ENCODE peak calls at places on chromosomes 1 and 21, in six cellular contexts. One of them, this sample, is unnamed.

GRCh38 chr1:169584483-169585144 is 1.7 kb downstream of the F5 start:
- DNase-seq in SK-N-SH: no peak
- DNase-seq in hepatocyte: no peak
- DNase-seq in CD8-positive, alpha-beta T cell: no peak
- DNase-seq in adrenal gland: no peak
- DNase-seq in foreskin fibroblast: no peak
- DNase-seq in this sample: no peak

GRCh38 chr21:45386728-45387371 is 18.1 kb upstream of the COL18A1 start:
- DNase-seq in hepatocyte: peak; percentile 69
- DNase-seq in SK-N-SH: peak; percentile 61
- DNase-seq in CD8-positive, alpha-beta T cell: no peak
- DNase-seq in foreskin fibroblast: peak; percentile 97
- DNase-seq in adrenal gland: peak; percentile 74
- DNase-seq in this sample: no peak

GRCh38 chr1:39387452-39387851 is 104.0 kb upstream of the BMP8A start:
- DNase-seq in hepatocyte: peak; percentile 40
- DNase-seq in adrenal gland: no peak
- DNase-seq in CD8-positive, alpha-beta T cell: no peak
- DNase-seq in foreskin fibroblast: peak; percentile 94
- DNase-seq in SK-N-SH: no peak
- DNase-seq in this sample: no peak

GRCh38 chr1:29810121-29811120 is 574.1 kb downstream of the PTPRU start:
- DNase-seq in foreskin fibroblast: no peak
- DNase-seq in CD8-positive, alpha-beta T cell: no peak
- DNase-seq in adrenal gland: no peak
- DNase-seq in SK-N-SH: peak; percentile 6
- DNase-seq in hepatocyte: no peak
- DNase-seq in this sample: no peak

GRCh38 chr1:31811605-31812004 is 4.2 kb downstream of the SPOCD1 start:
- DNase-seq in hepatocyte: peak; percentile 57
- DNase-seq in SK-N-SH: peak; percentile 91
- DNase-seq in foreskin fibroblast: peak; percentile 77
- DNase-seq in CD8-positive, alpha-beta T cell: no peak
- DNase-seq in adrenal gland: no peak
- DNase-seq in this sample: no peak

GRCh38 chr21:43918385-43918947 is 53.4 kb downstream of the AGPAT3 start:
- DNase-seq in hepatocyte: no peak
- DNase-seq in SK-N-SH: no peak
- DNase-seq in foreskin fibroblast: no peak
- DNase-seq in adrenal gland: no peak
- DNase-seq in CD8-positive, alpha-beta T cell: no peak
- DNase-seq in this sample: no peak

GRCh38 chr1:232962761-232963357 is 12.4 kb downstream of the NTPCR start:
- DNase-seq in foreskin fibroblast: peak; percentile 47
- DNase-seq in CD8-positive, alpha-beta T cell: no peak
- DNase-seq in SK-N-SH: no peak
- DNase-seq in adrenal gland: no peak
- DNase-seq in hepatocyte: no peak
- DNase-seq in this sample: no peak

GRCh38 chr1:170377896-170378634 is 153.9 kb upstream of the GORAB start:
- DNase-seq in CD8-positive, alpha-beta T cell: no peak
- DNase-seq in hepatocyte: no peak
- DNase-seq in adrenal gland: no peak
- DNase-seq in SK-N-SH: no peak
- DNase-seq in foreskin fibroblast: peak; percentile 38
- DNase-seq in this sample: no peak

GRCh38 chr1:12369258-12369657 is 139.4 kb downstream of the VPS13D start:
- DNase-seq in adrenal gland: no peak
- DNase-seq in SK-N-SH: no peak
- DNase-seq in foreskin fibroblast: no peak
- DNase-seq in hepatocyte: no peak
- DNase-seq in CD8-positive, alpha-beta T cell: no peak
- DNase-seq in this sample: no peak

GRCh38 chr21:25901580-25901979 is 166.8 kb downstream of the GABPA start:
- DNase-seq in hepatocyte: no peak
- DNase-seq in CD8-positive, alpha-beta T cell: no peak
- DNase-seq in foreskin fibroblast: peak; percentile 32
- DNase-seq in adrenal gland: no peak
- DNase-seq in SK-N-SH: no peak
- DNase-seq in this sample: no peak

GRCh38 chr1:41823453-41823852 is 95.3 kb downstream of the HIVEP3 start:
- DNase-seq in adrenal gland: no peak
- DNase-seq in hepatocyte: no peak
- DNase-seq in SK-N-SH: no peak
- DNase-seq in foreskin fibroblast: no peak
- DNase-seq in CD8-positive, alpha-beta T cell: no peak
- DNase-seq in this sample: peak; percentile 23

GRCh38 chr1:75134939-75135828 is 996 bp downstream of the LHX8 start:
- DNase-seq in hepatocyte: no peak
- DNase-seq in CD8-positive, alpha-beta T cell: no peak
- DNase-seq in foreskin fibroblast: peak; percentile 24
- DNase-seq in SK-N-SH: peak; percentile 38
- DNase-seq in adrenal gland: no peak
- DNase-seq in this sample: no peak

GRCh38 chr1:245154429-245155185 is at the start of gene KIF26B:
- DNase-seq in adrenal gland: peak; percentile 52
- DNase-seq in hepatocyte: peak; percentile 79
- DNase-seq in foreskin fibroblast: peak; percentile 75
- DNase-seq in CD8-positive, alpha-beta T cell: no peak
- DNase-seq in SK-N-SH: peak; percentile 87
- DNase-seq in this sample: peak; percentile 48

GRCh38 chr1:118981436-118981835 is 6.7 kb downstream of the TBX15 start:
- DNase-seq in SK-N-SH: no peak
- DNase-seq in hepatocyte: no peak
- DNase-seq in foreskin fibroblast: no peak
- DNase-seq in adrenal gland: no peak
- DNase-seq in CD8-positive, alpha-beta T cell: no peak
- DNase-seq in this sample: no peak

GRCh38 chr1:193322218-193322617 is 135.8 kb upstream of the B3GALT2 start:
- DNase-seq in hepatocyte: no peak
- DNase-seq in CD8-positive, alpha-beta T cell: no peak
- DNase-seq in SK-N-SH: no peak
- DNase-seq in foreskin fibroblast: peak; percentile 83
- DNase-seq in adrenal gland: no peak
- DNase-seq in this sample: no peak

GRCh38 chr1:167439301-167439988 is 78.9 kb downstream of the CD247 start:
- DNase-seq in adrenal gland: peak; percentile 46
- DNase-seq in CD8-positive, alpha-beta T cell: no peak
- DNase-seq in SK-N-SH: peak; percentile 86
- DNase-seq in hepatocyte: peak; percentile 75
- DNase-seq in foreskin fibroblast: peak; percentile 72
- DNase-seq in this sample: peak; percentile 30

GRCh38 chr1:182317489-182318180 is 74.0 kb downstream of the GLUL start:
- DNase-seq in hepatocyte: no peak
- DNase-seq in CD8-positive, alpha-beta T cell: no peak
- DNase-seq in SK-N-SH: no peak
- DNase-seq in foreskin fibroblast: no peak
- DNase-seq in adrenal gland: no peak
- DNase-seq in this sample: no peak

GRCh38 chr1:233082778-233083550 is 132.6 kb downstream of the NTPCR start:
- DNase-seq in foreskin fibroblast: no peak
- DNase-seq in hepatocyte: no peak
- DNase-seq in SK-N-SH: no peak
- DNase-seq in CD8-positive, alpha-beta T cell: no peak
- DNase-seq in adrenal gland: no peak
- DNase-seq in this sample: no peak

GRCh38 chr1:41515131-41515678 is 30.7 kb upstream of the EDN2 start:
- DNase-seq in CD8-positive, alpha-beta T cell: no peak
- DNase-seq in SK-N-SH: no peak
- DNase-seq in foreskin fibroblast: no peak
- DNase-seq in adrenal gland: no peak
- DNase-seq in hepatocyte: peak; percentile 73
- DNase-seq in this sample: no peak

DNA sequence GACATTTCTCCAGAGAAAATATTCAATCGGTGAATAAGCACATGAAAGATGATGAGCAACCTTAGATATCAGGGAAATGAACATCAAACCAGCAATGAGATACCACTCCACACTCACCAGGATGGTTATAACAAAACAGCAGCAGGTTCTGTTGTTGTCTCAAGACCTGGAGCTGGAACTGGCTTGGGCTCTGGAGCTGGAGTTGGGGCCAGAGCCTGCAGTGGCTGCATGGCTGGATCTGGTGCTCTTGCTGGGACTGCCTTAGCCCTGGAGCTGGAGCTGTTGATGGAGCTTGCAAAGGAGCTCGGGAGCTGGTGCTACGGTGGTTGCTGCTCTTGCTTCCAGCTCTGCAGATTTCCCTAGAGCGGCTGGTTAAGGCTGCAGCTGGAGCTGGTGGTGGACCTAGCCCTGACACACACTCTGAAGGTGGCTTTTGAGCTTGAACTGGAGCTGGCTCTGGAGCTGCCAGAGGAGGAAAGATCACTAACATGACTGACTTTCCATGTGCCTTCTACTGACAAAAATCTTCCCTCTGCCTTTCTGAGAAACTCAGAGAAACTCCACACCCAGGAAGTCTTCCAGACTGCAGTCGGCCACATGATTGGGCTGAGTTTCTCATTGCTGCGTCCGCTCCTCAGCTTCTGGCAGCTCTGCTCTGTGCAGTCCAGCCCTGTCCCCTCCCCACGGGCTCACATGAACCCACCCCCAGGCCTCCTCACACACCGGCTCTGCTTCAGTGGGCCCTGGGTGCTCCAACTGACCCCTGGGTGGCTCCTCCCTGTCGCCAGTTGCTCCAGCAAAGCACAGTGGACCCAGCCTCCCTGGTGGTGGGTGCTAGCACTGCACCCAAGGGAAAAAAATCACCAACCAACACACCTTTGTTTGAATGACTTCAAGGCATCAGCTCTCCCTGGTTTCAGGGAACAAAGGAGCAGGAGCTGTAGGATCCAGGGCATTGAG is 139.1 kb upstream of the FMN2 start:
- DNase-seq in hepatocyte: no peak
- DNase-seq in CD8-positive, alpha-beta T cell: no peak
- DNase-seq in SK-N-SH: no peak
- DNase-seq in adrenal gland: no peak
- DNase-seq in foreskin fibroblast: peak; percentile 33
- DNase-seq in this sample: peak; percentile 26
- TF ChIP-seq CTCF in hepatocyte: peak; percentile 15
- TF ChIP-seq CTCF in CD8-positive, alpha-beta T cell: peak; percentile 33
- TF ChIP-seq CTCF in SK-N-SH: peak; percentile 54
- TF ChIP-seq CTCF in adrenal gland: no peak
- TF ChIP-seq CTCF in foreskin fibroblast: peak; percentile 49
- TF ChIP-seq CTCF in this sample: peak; percentile 67

GRCh38 chr1:1487701-1488100 is 16.1 kb downstream of the ATAD3B start:
- DNase-seq in CD8-positive, alpha-beta T cell: no peak
- DNase-seq in hepatocyte: no peak
- DNase-seq in adrenal gland: no peak
- DNase-seq in SK-N-SH: no peak
- DNase-seq in foreskin fibroblast: no peak
- DNase-seq in this sample: no peak

GRCh38 chr1:1489231-1489630 is 17.7 kb downstream of the ATAD3B start:
- DNase-seq in hepatocyte: no peak
- DNase-seq in SK-N-SH: no peak
- DNase-seq in foreskin fibroblast: no peak
- DNase-seq in adrenal gland: no peak
- DNase-seq in CD8-positive, alpha-beta T cell: no peak
- DNase-seq in this sample: no peak

GRCh38 chr1:1491601-1492000 is 20.0 kb downstream of the ATAD3B start:
- DNase-seq in CD8-positive, alpha-beta T cell: no peak
- DNase-seq in SK-N-SH: no peak
- DNase-seq in hepatocyte: no peak
- DNase-seq in adrenal gland: no peak
- DNase-seq in foreskin fibroblast: no peak
- DNase-seq in this sample: no peak

GRCh38 chr1:1489861-1490260 is 18.3 kb downstream of the ATAD3B start:
- DNase-seq in foreskin fibroblast: no peak
- DNase-seq in adrenal gland: no peak
- DNase-seq in hepatocyte: no peak
- DNase-seq in SK-N-SH: no peak
- DNase-seq in CD8-positive, alpha-beta T cell: no peak
- DNase-seq in this sample: no peak

GRCh38 chr1:1490633-1491230 is 19.2 kb downstream of the ATAD3B start:
- DNase-seq in hepatocyte: no peak
- DNase-seq in foreskin fibroblast: no peak
- DNase-seq in CD8-positive, alpha-beta T cell: no peak
- DNase-seq in adrenal gland: no peak
- DNase-seq in SK-N-SH: no peak
- DNase-seq in this sample: no peak
- TF ChIP-seq CTCF in hepatocyte: no peak
- TF ChIP-seq CTCF in foreskin fibroblast: no peak
- TF ChIP-seq CTCF in CD8-positive, alpha-beta T cell: no peak
- TF ChIP-seq CTCF in adrenal gland: no peak
- TF ChIP-seq CTCF in SK-N-SH: no peak
- TF ChIP-seq CTCF in this sample: no peak

GRCh38 chr1:78560811-78561210 is 59.4 kb upstream of the IFI44L start:
- DNase-seq in adrenal gland: no peak
- DNase-seq in SK-N-SH: no peak
- DNase-seq in foreskin fibroblast: peak; percentile 32
- DNase-seq in hepatocyte: no peak
- DNase-seq in CD8-positive, alpha-beta T cell: no peak
- DNase-seq in this sample: no peak
- TF ChIP-seq CTCF in adrenal gland: no peak
- TF ChIP-seq CTCF in SK-N-SH: no peak
- TF ChIP-seq CTCF in foreskin fibroblast: no peak
- TF ChIP-seq CTCF in hepatocyte: no peak
- TF ChIP-seq CTCF in CD8-positive, alpha-beta T cell: no peak
- TF ChIP-seq CTCF in this sample: no peak

DNA sequence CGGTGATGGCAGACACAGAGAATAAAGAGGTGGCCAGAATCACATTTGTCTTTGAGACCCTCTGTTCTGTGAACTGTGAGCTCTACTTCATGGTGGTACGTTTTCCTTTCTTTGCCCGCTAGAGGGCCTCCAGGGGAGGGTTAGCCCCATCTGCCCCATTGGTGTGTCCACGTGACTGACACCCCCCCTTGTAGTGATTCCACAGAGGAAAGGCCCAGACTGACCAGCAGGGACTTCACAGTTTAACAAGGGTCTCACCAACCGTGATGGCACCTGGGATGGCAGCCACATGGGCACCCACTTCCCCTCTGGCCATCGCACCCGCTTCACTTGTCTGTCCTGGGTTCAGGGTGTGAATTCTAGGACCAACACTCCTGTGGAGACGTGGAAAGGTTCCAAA is 22.3 kb upstream of the SARS1 start:
- DNase-seq in hepatocyte: no peak
- DNase-seq in CD8-positive, alpha-beta T cell: no peak
- DNase-seq in foreskin fibroblast: no peak
- DNase-seq in SK-N-SH: no peak
- DNase-seq in adrenal gland: no peak
- DNase-seq in this sample: no peak
- TF ChIP-seq CTCF in hepatocyte: no peak
- TF ChIP-seq CTCF in CD8-positive, alpha-beta T cell: no peak
- TF ChIP-seq CTCF in foreskin fibroblast: peak; percentile 4
- TF ChIP-seq CTCF in SK-N-SH: no peak
- TF ChIP-seq CTCF in adrenal gland: no peak
- TF ChIP-seq CTCF in this sample: peak; percentile 29